ENCODE peak calls at places on chromosome 14, in six cellular contexts. L is GM23248, M is PC-3, S is GM23338, Y is hepatocyte, N is neural progenitor cell. I is an unnamed sample.

GRCh38 chr14:84006643-84007137 is 1523.3 kb upstream of the FLRT2 start:
- DNase-seq in N (peak), Y (no peak), M (peak), L (no peak), S (peak), I (no peak)

GRCh38 chr14:27391331-27391730 is 793.5 kb upstream of the NOVA1 start:
- DNase-seq in Y (no peak), M (no peak), S (no peak), N (no peak), L (no peak), I (no peak)

GRCh38 chr14:92425101-92425500 is 88.5 kb upstream of the RIN3 start:
- DNase-seq in S (no peak), N (no peak), Y (no peak), M (peak), L (peak), I (no peak)

GRCh38 chr14:91153360-91153759 is 39.5 kb downstream of the DGLUCY start:
- DNase-seq in N (no peak), S (no peak), L (no peak), Y (no peak), M (no peak), I (no peak)

GRCh38 chr14:92677955-92678354 is 70.5 kb downstream of the LGMN start:
- DNase-seq in L (no peak), S (no peak), M (no peak), N (no peak), Y (no peak), I (no peak)

GRCh38 chr14:52563120-52563519 is 10.5 kb downstream of the GPR137C start:
- DNase-seq in Y (no peak), N (no peak), S (no peak), M (peak), L (peak), I (no peak)

GRCh38 chr14:30610719-30611388 is 11.3 kb upstream of the SCFD1 start:
- DNase-seq in N (no peak), M (peak), L (peak), Y (peak), S (peak), I (no peak)

GRCh38 chr14:99522457-99522891 is 41.3 kb downstream of the CCNK start:
- DNase-seq in N (peak), M (peak), L (peak), Y (peak), S (no peak), I (no peak)

GRCh38 chr14:90409209-90409730 is 12.4 kb downstream of the CALM1 start:
- DNase-seq in L (peak), S (no peak), M (peak), Y (peak), N (no peak), I (no peak)

GRCh38 chr14:23370221-23370620 is 2.4 kb upstream of the IL25 start:
- DNase-seq in L (peak), Y (no peak), N (no peak), S (no peak), M (no peak), I (no peak)

GRCh38 chr14:34843011-34843554 is 32.1 kb downstream of the BAZ1A start:
- DNase-seq in N (no peak), L (peak), S (no peak), Y (no peak), M (peak), I (no peak)

GRCh38 chr14:63204407-63205280 is at the start of gene RHOJ:
- DNase-seq in S (peak), M (no peak), L (peak), Y (peak), N (peak), I (no peak)

GRCh38 chr14:103126873-103127304 is 3.6 kb downstream of the TNFAIP2 start:
- DNase-seq in M (peak), N (peak), L (peak), S (peak), Y (peak), I (no peak)

GRCh38 chr14:99524804-99525698 is 43.8 kb downstream of the CCNK start:
- DNase-seq in Y (peak), N (peak), S (peak), L (peak), M (peak), I (no peak)

GRCh38 chr14:71711619-71712018 is 220.6 kb upstream of the RGS6 start:
- DNase-seq in N (peak), S (no peak), M (peak), L (peak), Y (peak), I (no peak)

GRCh38 chr14:91119556-91120311 is 5.9 kb downstream of the DGLUCY start:
- DNase-seq in S (no peak), N (no peak), M (peak), L (peak), Y (no peak), I (no peak)

GRCh38 chr14:53620325-53620716 is 336.3 kb downstream of the BMP4 start:
- DNase-seq in N (no peak), Y (no peak), M (no peak), S (no peak), L (peak), I (no peak)
- TF ChIP-seq EZH2phosphoT487 in N (no peak), Y (no peak), M (no peak), S (no peak), L (no peak), I (no peak)

DNA sequence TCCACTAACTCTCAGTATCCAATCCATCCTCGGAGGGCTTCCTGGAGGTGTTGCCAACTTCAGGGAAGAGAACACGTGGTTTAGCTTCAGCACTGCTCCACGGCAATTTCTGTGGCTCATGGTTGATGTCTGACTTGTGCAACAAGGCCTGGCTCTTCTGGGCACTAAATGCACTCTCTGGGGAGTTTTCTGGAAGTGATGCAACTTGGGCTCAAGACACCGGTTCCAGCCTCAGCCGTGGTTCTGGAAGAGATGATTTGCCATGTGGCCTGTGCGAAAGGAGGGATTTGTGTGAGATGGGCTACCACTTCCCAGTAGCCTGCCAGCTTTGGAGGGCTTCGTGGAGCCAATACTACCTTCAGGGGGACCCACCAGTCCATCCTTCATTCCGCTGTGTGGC is 118.6 kb upstream of the RTL1 start:
- DNase-seq in N (no peak), Y (no peak), S (no peak), L (peak), M (no peak), I (no peak)
- TF ChIP-seq EZH2phosphoT487 in N (no peak), Y (no peak), S (no peak), L (no peak), M (no peak), I (no peak)

GRCh38 chr14:95538801-95539509 is 4.1 kb downstream of the GLRX5 start:
- DNase-seq in L (no peak), Y (no peak), N (no peak), S (no peak), M (no peak), I (no peak)
- TF ChIP-seq EZH2phosphoT487 in L (no peak), Y (no peak), N (no peak), S (no peak), M (no peak), I (no peak)

GRCh38 chr14:94423465-94424056 is 29.0 kb downstream of the SERPINA11 start:
- DNase-seq in Y (peak), S (peak), N (peak), L (peak), M (peak), I (peak)

GRCh38 chr14:94424371-94424770 is 28.2 kb downstream of the SERPINA11 start:
- DNase-seq in L (no peak), M (no peak), S (no peak), N (no peak), Y (no peak), I (no peak)

GRCh38 chr14:94421316-94421715 is 31.3 kb downstream of the SERPINA11 start:
- DNase-seq in M (no peak), L (no peak), N (no peak), Y (no peak), S (no peak), I (no peak)

GRCh38 chr14:94427016-94427613 is 25.5 kb downstream of the SERPINA11 start:
- DNase-seq in L (no peak), S (no peak), Y (no peak), N (peak), M (no peak), I (no peak)

GRCh38 chr14:94426526-94426925 is 26.1 kb downstream of the SERPINA11 start:
- DNase-seq in M (no peak), Y (no peak), N (no peak), S (no peak), L (no peak), I (no peak)
- TF ChIP-seq EZH2phosphoT487 in M (no peak), Y (no peak), N (no peak), S (no peak), L (no peak), I (no peak)

DNA sequence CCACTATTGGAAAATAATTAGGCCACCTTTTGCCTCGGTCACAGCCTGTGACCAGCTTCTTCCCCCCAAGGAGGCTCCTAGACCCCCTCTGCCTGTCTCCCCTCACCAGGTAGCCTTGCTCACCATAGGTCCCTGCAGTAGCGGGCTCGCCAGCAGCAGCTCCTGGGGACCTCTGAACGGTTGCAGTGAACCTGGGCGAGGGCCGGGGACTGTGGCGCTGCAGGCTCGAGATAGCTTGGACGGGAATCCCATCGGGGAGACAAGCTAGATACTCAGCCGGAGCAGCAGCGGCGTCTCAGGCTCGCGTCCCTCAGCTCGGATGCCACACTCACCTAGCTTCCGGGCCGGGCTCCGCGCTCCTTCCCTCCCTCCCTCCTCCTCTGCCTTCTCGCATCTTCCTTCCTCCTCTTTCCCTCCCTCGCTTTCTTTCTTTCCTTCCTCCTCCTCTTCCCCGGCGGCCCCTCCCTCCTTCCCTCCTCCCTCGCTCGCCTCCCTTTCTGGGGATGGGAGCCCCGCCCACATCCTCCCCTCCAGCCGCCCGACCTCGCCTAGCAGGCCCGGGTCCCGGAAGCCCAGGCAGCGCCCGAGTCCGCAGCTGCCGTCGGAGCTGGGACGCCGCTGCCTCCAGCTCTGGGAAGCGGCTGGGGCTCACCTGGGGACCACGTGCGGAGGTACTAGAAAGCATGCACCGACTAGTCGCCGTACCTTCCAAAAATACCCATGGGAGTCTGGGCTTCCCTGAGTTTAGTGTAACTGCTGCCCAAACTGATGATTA is at the start of gene BMP4:
- DNase-seq in Y (peak), S (peak), M (no peak), L (peak), N (peak), I (no peak)
- TF ChIP-seq EZH2phosphoT487 in Y (no peak), S (no peak), M (no peak), L (no peak), N (no peak), I (no peak)

DNA sequence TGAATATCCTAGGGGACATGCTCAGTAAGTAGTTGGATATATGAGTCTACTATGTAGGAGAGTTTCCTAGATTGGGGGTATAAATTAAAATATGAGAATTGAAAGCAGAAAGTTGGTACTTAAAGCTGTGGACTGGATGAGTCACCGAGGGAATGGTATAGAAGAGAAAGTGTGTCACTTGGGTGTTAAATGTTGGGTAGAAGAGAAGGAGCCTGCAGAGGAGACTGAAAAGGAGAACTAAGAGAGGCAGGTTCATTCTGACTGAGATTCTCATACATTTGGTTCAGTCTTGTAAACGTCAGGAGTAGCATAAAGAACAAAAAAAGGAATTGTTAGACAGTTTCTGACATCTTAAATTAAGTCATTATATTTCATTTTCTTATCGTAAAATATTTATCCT is 19.9 kb downstream of the LRRC9 start:
- DNase-seq in S (no peak), Y (no peak), N (no peak), L (no peak), M (no peak), I (no peak)
- TF ChIP-seq EZH2phosphoT487 in S (no peak), Y (no peak), N (no peak), L (no peak), M (no peak), I (no peak)

GRCh38 chr14:65204056-65204455 is 101.7 kb upstream of the MAX start:
- DNase-seq in Y (no peak), N (no peak), L (no peak), S (no peak), M (no peak), I (no peak)

GRCh38 chr14:65208548-65208947 is 106.2 kb upstream of the MAX start:
- DNase-seq in Y (no peak), M (no peak), N (no peak), S (no peak), L (no peak), I (no peak)

GRCh38 chr14:65206078-65206447 is 103.7 kb upstream of the MAX start:
- DNase-seq in L (no peak), S (no peak), Y (no peak), M (no peak), N (no peak), I (no peak)

GRCh38 chr14:65203574-65203973 is 101.3 kb upstream of the MAX start:
- DNase-seq in S (no peak), Y (no peak), N (no peak), L (no peak), M (no peak), I (no peak)

GRCh38 chr14:65206448-65207096 is 104.3 kb upstream of the MAX start:
- DNase-seq in S (no peak), L (peak), Y (no peak), N (no peak), M (peak), I (peak)
- TF ChIP-seq EZH2phosphoT487 in S (no peak), L (no peak), Y (no peak), N (no peak), M (no peak), I (no peak)

DNA sequence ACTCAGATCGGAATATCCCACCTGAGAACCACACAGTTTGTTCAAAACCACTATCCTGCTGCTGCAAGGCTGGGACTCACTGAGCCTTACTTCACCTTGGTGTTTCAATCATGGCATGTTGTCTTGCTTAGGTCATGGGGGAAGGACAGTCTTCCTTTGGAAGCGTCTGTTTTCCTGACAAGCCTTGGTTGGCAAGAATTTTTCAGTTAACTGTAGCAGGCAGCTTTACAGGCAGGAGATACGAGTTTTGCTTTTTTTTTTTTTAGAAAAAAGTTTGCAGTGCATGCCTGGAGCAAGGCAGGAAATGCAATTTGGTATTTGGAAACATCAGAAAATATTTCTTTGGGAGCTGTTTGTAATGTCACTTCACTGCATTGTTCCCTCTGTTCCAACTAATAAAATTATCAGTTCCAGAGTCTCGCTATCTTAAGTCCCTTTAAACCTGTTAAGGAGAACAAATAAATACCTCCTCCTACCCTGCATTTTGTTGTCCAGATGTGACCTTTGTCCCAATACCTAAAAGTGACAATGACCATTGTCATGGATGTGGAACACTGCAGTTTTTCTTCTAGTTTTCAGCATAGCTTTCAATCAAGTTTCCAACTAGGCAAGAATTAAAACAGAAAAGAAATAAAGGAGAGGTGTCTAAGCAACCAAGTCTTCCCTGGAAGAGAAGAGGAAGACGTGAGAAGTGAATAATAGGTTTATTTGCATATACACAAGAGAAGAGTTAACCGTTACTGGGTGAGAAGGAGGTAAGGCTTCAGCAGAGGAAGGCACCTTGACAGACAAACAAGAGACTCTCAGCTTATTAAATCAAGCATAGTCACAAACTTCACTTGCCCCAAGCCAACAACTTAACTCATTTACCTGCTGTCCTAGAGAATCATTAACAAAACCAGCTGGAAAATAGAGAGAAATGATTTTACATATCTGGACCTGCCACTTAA is 71.4 kb upstream of the ACTN1 start:
- DNase-seq in M (no peak), L (peak), N (no peak), Y (no peak), S (peak), I (no peak)
- TF ChIP-seq EZH2phosphoT487 in M (no peak), L (no peak), N (no peak), Y (no peak), S (no peak), I (no peak)

DNA sequence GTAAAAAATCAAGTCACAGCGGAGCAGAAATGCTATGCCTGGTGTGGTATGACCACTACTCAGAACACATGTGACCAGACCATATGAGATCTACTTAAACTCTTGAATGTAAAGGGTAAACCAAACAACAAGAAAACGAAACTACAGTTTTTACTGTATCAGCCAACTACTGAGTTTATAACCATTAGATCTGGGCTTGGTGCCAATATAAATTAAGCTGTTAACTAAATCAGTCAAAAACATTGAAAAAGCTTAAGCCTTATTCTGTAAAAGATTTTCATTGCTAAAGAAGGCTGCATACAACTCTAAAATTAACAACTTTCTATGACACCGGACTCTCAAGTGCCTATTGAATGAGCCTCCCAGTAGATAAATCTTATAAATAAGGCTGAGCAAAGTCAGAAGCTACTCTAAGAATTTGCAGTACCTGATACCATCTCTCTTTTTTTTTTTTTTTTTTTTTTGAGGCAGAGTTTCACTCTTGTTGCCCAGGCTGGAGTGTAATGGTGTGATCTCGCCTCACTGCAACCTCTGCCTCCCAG is 35.4 kb downstream of the SPTLC2 start:
- DNase-seq in N (no peak), L (peak), S (no peak), M (peak), Y (peak), I (peak)
- TF ChIP-seq EZH2phosphoT487 in N (no peak), L (no peak), S (no peak), M (no peak), Y (no peak), I (no peak)

I was measured in MM.1S.